ENCODE peak calls at places on chromosomes 4 and X, in nine cellular contexts. One of them, this sample, is unnamed.

GRCh38 chr4:89316931-89317366 is 9.3 kb upstream of the GPRIN3 start:
- DNase-seq in B cell: peak
- DNase-seq in GM20000: no peak
- DNase-seq in body of pancreas: no peak
- DNase-seq in nephron progenitor cell: no peak
- DNase-seq in HCT116: no peak
- DNase-seq in heart left ventricle: no peak
- DNase-seq in esophagus squamous epithelium: no peak
- DNase-seq in neural crest cell: no peak
- DNase-seq in this sample: no peak

GRCh38 chr4:5773271-5773555 is 62.2 kb downstream of the EVC start:
- DNase-seq in B cell: no peak
- DNase-seq in GM20000: no peak
- DNase-seq in body of pancreas: no peak
- DNase-seq in nephron progenitor cell: no peak
- DNase-seq in HCT116: no peak
- DNase-seq in heart left ventricle: no peak
- DNase-seq in esophagus squamous epithelium: no peak
- DNase-seq in neural crest cell: no peak
- DNase-seq in this sample: no peak

GRCh38 chr4:114927881-114928280 is 185.5 kb downstream of the NDST4 start:
- DNase-seq in B cell: no peak
- DNase-seq in GM20000: no peak
- DNase-seq in body of pancreas: no peak
- DNase-seq in nephron progenitor cell: no peak
- DNase-seq in HCT116: no peak
- DNase-seq in heart left ventricle: no peak
- DNase-seq in esophagus squamous epithelium: no peak
- DNase-seq in neural crest cell: no peak
- DNase-seq in this sample: no peak

GRCh38 chrX:112913807-112914206 is 73.2 kb upstream of the AMOT start:
- DNase-seq in B cell: no peak
- DNase-seq in GM20000: no peak
- DNase-seq in body of pancreas: no peak
- DNase-seq in nephron progenitor cell: no peak
- DNase-seq in HCT116: no peak
- DNase-seq in heart left ventricle: no peak
- DNase-seq in esophagus squamous epithelium: no peak
- DNase-seq in neural crest cell: no peak
- DNase-seq in this sample: no peak

GRCh38 chrX:18873189-18873791 is 110.6 kb downstream of the PHKA2 start:
- DNase-seq in B cell: no peak
- DNase-seq in GM20000: no peak
- DNase-seq in body of pancreas: no peak
- DNase-seq in nephron progenitor cell: no peak
- DNase-seq in HCT116: peak
- DNase-seq in heart left ventricle: peak
- DNase-seq in esophagus squamous epithelium: no peak
- DNase-seq in neural crest cell: no peak
- DNase-seq in this sample: no peak

GRCh38 chr4:38466401-38466800 is 197.6 kb upstream of the KLF3 start:
- DNase-seq in B cell: no peak
- DNase-seq in GM20000: no peak
- DNase-seq in body of pancreas: no peak
- DNase-seq in nephron progenitor cell: no peak
- DNase-seq in HCT116: no peak
- DNase-seq in heart left ventricle: no peak
- DNase-seq in esophagus squamous epithelium: no peak
- DNase-seq in neural crest cell: no peak
- DNase-seq in this sample: no peak

GRCh38 chr4:100869266-100869665 is 351.4 kb upstream of the EMCN start:
- DNase-seq in B cell: no peak
- DNase-seq in GM20000: no peak
- DNase-seq in body of pancreas: no peak
- DNase-seq in nephron progenitor cell: no peak
- DNase-seq in HCT116: no peak
- DNase-seq in heart left ventricle: no peak
- DNase-seq in esophagus squamous epithelium: no peak
- DNase-seq in neural crest cell: no peak
- DNase-seq in this sample: no peak

GRCh38 chr4:137390141-137390540 is 142.2 kb downstream of the PCDH18 start:
- DNase-seq in B cell: no peak
- DNase-seq in GM20000: no peak
- DNase-seq in body of pancreas: no peak
- DNase-seq in nephron progenitor cell: no peak
- DNase-seq in HCT116: no peak
- DNase-seq in heart left ventricle: no peak
- DNase-seq in esophagus squamous epithelium: no peak
- DNase-seq in neural crest cell: no peak
- DNase-seq in this sample: no peak

GRCh38 chrX:49066278-49066677 is 7.5 kb downstream of the CCDC120 start:
- DNase-seq in B cell: no peak
- DNase-seq in GM20000: peak
- DNase-seq in body of pancreas: no peak
- DNase-seq in nephron progenitor cell: no peak
- DNase-seq in HCT116: no peak
- DNase-seq in heart left ventricle: no peak
- DNase-seq in esophagus squamous epithelium: no peak
- DNase-seq in neural crest cell: no peak
- DNase-seq in this sample: no peak

GRCh38 chr4:39114436-39114835 is 52.4 kb downstream of the KLHL5 start:
- DNase-seq in B cell: no peak
- DNase-seq in GM20000: no peak
- DNase-seq in body of pancreas: no peak
- DNase-seq in nephron progenitor cell: no peak
- DNase-seq in HCT116: no peak
- DNase-seq in heart left ventricle: no peak
- DNase-seq in esophagus squamous epithelium: no peak
- DNase-seq in neural crest cell: no peak
- DNase-seq in this sample: no peak

GRCh38 chr4:15811703-15812325 is 33.7 kb downstream of the CD38 start:
- DNase-seq in B cell: no peak
- DNase-seq in GM20000: no peak
- DNase-seq in body of pancreas: no peak
- DNase-seq in nephron progenitor cell: no peak
- DNase-seq in HCT116: no peak
- DNase-seq in heart left ventricle: no peak
- DNase-seq in esophagus squamous epithelium: no peak
- DNase-seq in neural crest cell: no peak
- DNase-seq in this sample: no peak

GRCh38 chr4:8591626-8592365 is 769 bp upstream of the CPZ start:
- DNase-seq in B cell: no peak
- DNase-seq in GM20000: no peak
- DNase-seq in body of pancreas: no peak
- DNase-seq in nephron progenitor cell: no peak
- DNase-seq in HCT116: no peak
- DNase-seq in heart left ventricle: peak
- DNase-seq in esophagus squamous epithelium: no peak
- DNase-seq in neural crest cell: no peak
- DNase-seq in this sample: no peak

GRCh38 chr4:60805500-60806313 is 394.4 kb upstream of the ADGRL3 start:
- DNase-seq in B cell: no peak
- DNase-seq in GM20000: peak
- DNase-seq in body of pancreas: no peak
- DNase-seq in nephron progenitor cell: peak
- DNase-seq in HCT116: no peak
- DNase-seq in heart left ventricle: no peak
- DNase-seq in esophagus squamous epithelium: no peak
- DNase-seq in neural crest cell: peak
- DNase-seq in this sample: peak

GRCh38 chr4:86934147-86934771 is 552 bp upstream of the AFF1 start:
- DNase-seq in B cell: no peak
- DNase-seq in GM20000: no peak
- DNase-seq in body of pancreas: no peak
- DNase-seq in nephron progenitor cell: peak
- DNase-seq in HCT116: no peak
- DNase-seq in heart left ventricle: no peak
- DNase-seq in esophagus squamous epithelium: no peak
- DNase-seq in neural crest cell: no peak
- DNase-seq in this sample: no peak

GRCh38 chrX:133923113-133923512 is 62.3 kb downstream of the GPC3 start:
- DNase-seq in B cell: peak
- DNase-seq in GM20000: peak
- DNase-seq in body of pancreas: no peak
- DNase-seq in nephron progenitor cell: no peak
- DNase-seq in HCT116: no peak
- DNase-seq in heart left ventricle: no peak
- DNase-seq in esophagus squamous epithelium: no peak
- DNase-seq in neural crest cell: no peak
- DNase-seq in this sample: no peak

GRCh38 chr4:17687237-17687857 is 72.9 kb downstream of the MED28 start:
- DNase-seq in B cell: no peak
- DNase-seq in GM20000: no peak
- DNase-seq in body of pancreas: no peak
- DNase-seq in nephron progenitor cell: no peak
- DNase-seq in HCT116: no peak
- DNase-seq in heart left ventricle: no peak
- DNase-seq in esophagus squamous epithelium: no peak
- DNase-seq in neural crest cell: no peak
- DNase-seq in this sample: no peak
- TF ChIP-seq CTCF in B cell: no peak
- TF ChIP-seq CTCF in GM20000: no peak
- TF ChIP-seq CTCF in body of pancreas: no peak
- TF ChIP-seq CTCF in nephron progenitor cell: no peak
- TF ChIP-seq CTCF in HCT116: no peak
- TF ChIP-seq CTCF in heart left ventricle: no peak
- TF ChIP-seq CTCF in esophagus squamous epithelium: no peak
- TF ChIP-seq CTCF in neural crest cell: no peak
- TF ChIP-seq CTCF in this sample: no peak

GRCh38 chr4:36618102-36618501 is 336.7 kb downstream of the DTHD1 start:
- DNase-seq in B cell: no peak
- DNase-seq in GM20000: no peak
- DNase-seq in body of pancreas: no peak
- DNase-seq in nephron progenitor cell: no peak
- DNase-seq in HCT116: no peak
- DNase-seq in heart left ventricle: no peak
- DNase-seq in esophagus squamous epithelium: no peak
- DNase-seq in neural crest cell: no peak
- DNase-seq in this sample: no peak

DNA sequence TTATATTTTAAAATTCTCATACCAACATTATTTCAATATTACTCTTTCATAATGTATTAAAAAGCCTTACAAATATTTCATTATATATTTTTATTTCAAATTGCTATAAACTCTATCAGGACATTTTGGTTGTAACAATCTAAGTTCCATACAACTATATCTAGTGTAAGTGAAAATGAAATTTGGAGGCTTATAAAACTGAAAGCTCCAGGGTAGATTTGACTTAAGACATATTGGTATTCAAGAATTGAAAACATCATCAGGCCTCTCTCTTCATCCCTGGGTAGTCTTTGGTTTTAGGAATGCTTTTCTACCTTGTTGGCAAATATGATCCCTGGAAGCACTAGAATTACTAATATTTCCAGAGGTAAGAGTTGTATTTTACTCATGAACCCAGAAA is 342.6 kb downstream of the DTHD1 start:
- DNase-seq in B cell: no peak
- DNase-seq in GM20000: no peak
- DNase-seq in body of pancreas: no peak
- DNase-seq in nephron progenitor cell: no peak
- DNase-seq in HCT116: no peak
- DNase-seq in heart left ventricle: no peak
- DNase-seq in esophagus squamous epithelium: no peak
- DNase-seq in neural crest cell: no peak
- DNase-seq in this sample: no peak
- TF ChIP-seq CTCF in B cell: no peak
- TF ChIP-seq CTCF in GM20000: no peak
- TF ChIP-seq CTCF in body of pancreas: no peak
- TF ChIP-seq CTCF in nephron progenitor cell: no peak
- TF ChIP-seq CTCF in HCT116: no peak
- TF ChIP-seq CTCF in heart left ventricle: no peak
- TF ChIP-seq CTCF in esophagus squamous epithelium: no peak
- TF ChIP-seq CTCF in neural crest cell: no peak
- TF ChIP-seq CTCF in this sample: no peak

DNA sequence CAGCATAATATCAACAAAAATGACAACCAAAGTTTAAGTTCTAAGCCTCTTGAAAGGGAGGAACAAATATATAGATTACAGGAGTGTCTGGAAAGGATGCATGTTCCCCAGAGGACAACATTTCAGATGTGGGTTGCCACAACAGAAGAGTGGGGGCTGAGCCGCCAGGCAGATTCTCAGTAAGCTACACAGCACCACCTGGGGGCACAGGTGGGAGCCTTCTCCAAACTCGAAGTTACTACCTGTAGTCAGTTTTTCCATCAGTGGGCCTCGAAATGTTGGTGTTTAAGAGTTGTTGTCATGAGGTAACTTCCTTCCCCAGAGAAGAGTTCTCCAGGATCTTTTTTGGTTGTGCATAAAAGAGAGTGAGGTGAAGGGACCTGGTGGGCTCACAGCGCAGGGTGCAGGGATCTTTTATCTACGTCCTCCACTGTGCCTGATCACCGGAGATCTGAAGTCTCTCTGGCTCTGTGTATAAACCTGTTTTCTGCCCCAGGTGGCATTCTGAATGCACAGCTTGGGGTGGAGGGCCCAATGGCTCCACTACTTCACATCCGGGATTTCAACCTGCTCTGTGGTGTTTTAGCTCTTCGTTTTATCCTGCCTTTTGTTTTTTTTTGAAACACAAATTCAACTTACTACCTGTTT is 58.4 kb upstream of the STS start:
- DNase-seq in B cell: peak
- DNase-seq in GM20000: peak
- DNase-seq in body of pancreas: no peak
- DNase-seq in nephron progenitor cell: peak
- DNase-seq in HCT116: no peak
- DNase-seq in heart left ventricle: no peak
- DNase-seq in esophagus squamous epithelium: no peak
- DNase-seq in neural crest cell: no peak
- DNase-seq in this sample: no peak
- TF ChIP-seq CTCF in B cell: peak
- TF ChIP-seq CTCF in GM20000: peak
- TF ChIP-seq CTCF in body of pancreas: no peak
- TF ChIP-seq CTCF in nephron progenitor cell: peak
- TF ChIP-seq CTCF in HCT116: no peak
- TF ChIP-seq CTCF in heart left ventricle: no peak
- TF ChIP-seq CTCF in esophagus squamous epithelium: no peak
- TF ChIP-seq CTCF in neural crest cell: no peak
- TF ChIP-seq CTCF in this sample: no peak

DNA sequence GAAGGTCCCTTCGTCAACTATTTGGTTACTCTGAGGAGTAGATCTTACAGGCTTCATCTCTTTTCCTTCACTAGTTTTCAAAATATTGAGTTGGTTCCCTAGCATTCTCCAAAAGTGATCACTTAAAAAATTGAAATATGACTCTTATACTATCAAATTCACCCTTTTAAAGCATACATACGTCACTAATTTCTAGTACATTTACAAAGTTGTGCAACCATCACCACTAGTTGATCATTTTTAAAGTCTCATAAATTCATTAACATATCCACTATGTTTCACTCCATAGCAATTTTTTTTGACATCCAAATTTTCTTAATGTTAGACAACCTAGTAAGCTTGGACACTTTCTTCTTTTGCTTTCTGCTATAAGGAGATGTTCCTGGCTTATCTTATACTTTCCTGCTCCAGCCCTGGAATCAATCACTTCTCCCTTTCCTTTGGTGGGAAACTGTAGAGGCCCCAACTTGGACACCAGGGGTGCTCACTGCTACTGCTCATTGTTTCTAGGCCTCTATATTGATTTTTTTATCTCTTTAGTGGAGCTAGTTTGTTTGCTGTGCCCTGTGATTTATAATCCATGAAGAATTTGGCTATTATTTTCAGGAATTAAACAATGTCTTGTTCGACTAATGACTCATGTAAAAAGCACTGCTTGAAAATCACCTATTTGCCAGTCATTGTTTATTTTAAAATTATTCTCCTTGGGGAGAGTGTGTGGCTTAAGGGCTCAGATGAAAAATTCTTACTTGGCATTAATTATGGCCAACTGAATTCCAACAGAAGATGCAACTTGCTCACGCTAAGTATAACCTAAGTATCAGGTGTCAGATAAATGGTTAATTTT is 4.0 kb upstream of the ZFX start:
- DNase-seq in B cell: no peak
- DNase-seq in GM20000: no peak
- DNase-seq in body of pancreas: no peak
- DNase-seq in nephron progenitor cell: no peak
- DNase-seq in HCT116: no peak
- DNase-seq in heart left ventricle: no peak
- DNase-seq in esophagus squamous epithelium: no peak
- DNase-seq in neural crest cell: no peak
- DNase-seq in this sample: no peak
- TF ChIP-seq CTCF in B cell: no peak
- TF ChIP-seq CTCF in GM20000: no peak
- TF ChIP-seq CTCF in body of pancreas: no peak
- TF ChIP-seq CTCF in nephron progenitor cell: no peak
- TF ChIP-seq CTCF in HCT116: no peak
- TF ChIP-seq CTCF in heart left ventricle: no peak
- TF ChIP-seq CTCF in esophagus squamous epithelium: no peak
- TF ChIP-seq CTCF in neural crest cell: peak
- TF ChIP-seq CTCF in this sample: no peak